ENCODE peak calls at places on chromosome 9, in nine cellular contexts. M is transverse colon, U is adrenal gland, Q is fibroblast of mammary gland, G is psoas muscle, J is tibial nerve, Y is mucosa of descending colon, O is A549, I is uterus. P is an unnamed sample.

GRCh38 chr9:126061575-126061974 is 265.1 kb upstream of the MVB12B start:
- DNase-seq in M (no peak), U (no peak), Q (no peak), G (no peak), J (no peak), Y (no peak), O (no peak), I (no peak), P (no peak)

GRCh38 chr9:103992938-103993595 is 101.0 kb upstream of the SMC2 start:
- DNase-seq in M (no peak), U (no peak), Q (no peak), G (no peak), J (no peak), Y (no peak), O (no peak), I (no peak), P (no peak)

GRCh38 chr9:120742951-120743416 is 28.7 kb upstream of the MEGF9 start:
- DNase-seq in M (no peak), U (no peak), Q (peak; percentile 50), G (no peak), J (no peak), Y (no peak), O (peak; percentile 71), I (no peak), P (peak; percentile 61)

GRCh38 chr9:83651558-83651957 is 28.6 kb downstream of the IDNK start:
- DNase-seq in M (no peak), U (no peak), Q (no peak), G (no peak), J (no peak), Y (no peak), O (no peak), I (no peak), P (no peak)

GRCh38 chr9:28999806-29000205 is 1426.5 kb upstream of the C9orf72 start:
- DNase-seq in M (no peak), U (no peak), Q (no peak), G (no peak), J (no peak), Y (no peak), O (peak; percentile 1), I (no peak), P (peak; percentile 26)

GRCh38 chr9:98158071-98158791 is 34.2 kb downstream of the CORO2A start:
- DNase-seq in M (peak; percentile 71), U (no peak), Q (no peak), G (no peak), J (no peak), Y (peak; percentile 74), O (peak; percentile 21), I (no peak), P (no peak)

GRCh38 chr9:10674586-10674985 is 61.8 kb upstream of the PTPRD start:
- DNase-seq in M (no peak), U (no peak), Q (no peak), G (no peak), J (no peak), Y (no peak), O (no peak), I (no peak), P (no peak)

GRCh38 chr9:134379774-134380431 is 53.6 kb downstream of the RXRA start:
- DNase-seq in M (no peak), U (peak; percentile 75), Q (peak; percentile 20), G (peak; percentile 70), J (no peak), Y (no peak), O (peak; percentile 94), I (no peak), P (peak; percentile 38)

GRCh38 chr9:133945314-133945975 is 46.7 kb downstream of the VAV2 start:
- DNase-seq in M (no peak), U (no peak), Q (no peak), G (peak; percentile 8), J (no peak), Y (peak; percentile 38), O (no peak), I (no peak), P (no peak)

GRCh38 chr9:93121316-93122241 is 12.5 kb downstream of the NINJ1 start:
- DNase-seq in M (peak; percentile 5), U (peak; percentile 15), Q (no peak), G (no peak), J (no peak), Y (peak; percentile 21), O (no peak), I (peak; percentile 19), P (no peak)

GRCh38 chr9:124259273-124260078 is 1.7 kb downstream of the NEK6 start:
- DNase-seq in M (peak; percentile 81), U (peak; percentile 73), Q (peak; percentile 91), G (peak; percentile 79), J (peak; percentile 83), Y (peak; percentile 81), O (peak; percentile 77), I (peak; percentile 83), P (peak; percentile 74)

GRCh38 chr9:134422301-134422700 is 96.0 kb downstream of the RXRA start:
- DNase-seq in M (peak; percentile 89), U (peak; percentile 92), Q (no peak), G (peak; percentile 51), J (no peak), Y (peak; percentile 93), O (no peak), I (peak; percentile 79), P (no peak)

GRCh38 chr9:92138157-92138959 is 23.1 kb upstream of the SPTLC1 start:
- DNase-seq in M (peak; percentile 64), U (peak; percentile 61), Q (peak; percentile 49), G (peak; percentile 74), J (peak; percentile 44), Y (peak; percentile 80), O (peak; percentile 50), I (peak; percentile 74), P (peak; percentile 69)

GRCh38 chr9:131809941-131810344 is 70.1 kb upstream of the RAPGEF1 start:
- DNase-seq in M (no peak), U (no peak), Q (peak; percentile 75), G (no peak), J (no peak), Y (no peak), O (no peak), I (no peak), P (peak; percentile 4)

GRCh38 chr9:107637421-107638420 is 148.2 kb upstream of the KLF4 start:
- DNase-seq in M (peak; percentile 80), U (peak; percentile 97), Q (peak; percentile 96), G (peak; percentile 90), J (peak; percentile 96), Y (peak; percentile 81), O (peak; percentile 78), I (peak; percentile 94), P (peak; percentile 99)

GRCh38 chr9:91784673-91785402 is 165.2 kb downstream of the ROR2 start:
- DNase-seq in M (no peak), U (no peak), Q (no peak), G (no peak), J (no peak), Y (no peak), O (no peak), I (no peak), P (no peak)

GRCh38 chr9:125544474-125544873 is 162.5 kb downstream of the MAPKAP1 start:
- DNase-seq in M (no peak), U (no peak), Q (no peak), G (no peak), J (no peak), Y (no peak), O (no peak), I (no peak), P (no peak)

GRCh38 chr9:120579139-120579749 is 723 bp downstream of the CDK5RAP2 start:
- DNase-seq in M (no peak), U (peak; percentile 22), Q (no peak), G (no peak), J (no peak), Y (no peak), O (peak; percentile 51), I (no peak), P (peak; percentile 13)

GRCh38 chr9:16726718-16727451 is 143.6 kb downstream of the BNC2 start:
- DNase-seq in M (peak; percentile 66), U (peak; percentile 83), Q (peak; percentile 95), G (peak; percentile 87), J (peak; percentile 79), Y (peak; percentile 75), O (peak; percentile 63), I (peak; percentile 87), P (peak; percentile 94)

GRCh38 chr9:13100914-13101572 is 178.4 kb downstream of the MPDZ start:
- DNase-seq in M (no peak), U (no peak), Q (no peak), G (no peak), J (no peak), Y (no peak), O (no peak), I (no peak), P (no peak)

GRCh38 chr9:36945999-36946398 is 88.1 kb downstream of the PAX5 start:
- DNase-seq in M (no peak), U (no peak), Q (no peak), G (no peak), J (no peak), Y (no peak), O (no peak), I (no peak), P (no peak)
- TF ChIP-seq CTCF in M (no peak), U (no peak), Q (no peak), G (no peak), J (no peak), Y (no peak), O (no peak), I (no peak), P (no peak)

GRCh38 chr9:23538060-23538387 is 288.0 kb downstream of the ELAVL2 start:
- DNase-seq in M (no peak), U (no peak), Q (no peak), G (no peak), J (no peak), Y (no peak), O (no peak), I (no peak), P (no peak)
- H3K4me3 ChIP-seq in M (peak overlapping the region; percentile 1), U (no peak overlapping the region), Q (no peak overlapping the region), G (peak overlapping the region; percentile 55), J (peak overlapping the region; percentile 32), Y (no peak overlapping the region), O (no peak overlapping the region), I (no peak overlapping the region), P (no peak overlapping the region)

GRCh38 chr9:101383361-101383760 is 1.4 kb downstream of the BAAT start:
- DNase-seq in M (no peak), U (no peak), Q (no peak), G (no peak), J (no peak), Y (no peak), O (no peak), I (no peak), P (no peak)

GRCh38 chr9:101393135-101393534 is 5.3 kb downstream of the MRPL50 start:
- DNase-seq in M (no peak), U (no peak), Q (no peak), G (no peak), J (no peak), Y (no peak), O (no peak), I (no peak), P (no peak)

GRCh38 chr9:101388507-101388993 is 3.7 kb upstream of the BAAT start:
- DNase-seq in M (no peak), U (no peak), Q (peak; percentile 27), G (no peak), J (no peak), Y (no peak), O (no peak), I (no peak), P (peak; percentile 30)

GRCh38 chr9:101387871-101388506 is 3.2 kb upstream of the BAAT start:
- DNase-seq in M (no peak), U (no peak), Q (peak; percentile 74), G (no peak), J (no peak), Y (no peak), O (no peak), I (no peak), P (peak; percentile 74)
- TF ChIP-seq CTCF in M (peak; percentile 47), U (peak; percentile 48), Q (peak; percentile 79), G (peak; percentile 48), J (no peak), Y (peak; percentile 23), O (peak; percentile 74), I (peak; percentile 20), P (peak; percentile 72)

GRCh38 chr9:5566054-5566618 is 55.8 kb downstream of the PDCD1LG2 start:
- DNase-seq in M (no peak), U (no peak), Q (no peak), G (no peak), J (no peak), Y (no peak), O (no peak), I (no peak), P (no peak)
- H3K4me3 ChIP-seq in M (no peak overlapping the region), U (no peak overlapping the region), Q (no peak overlapping the region), G (no peak overlapping the region), J (no peak overlapping the region), Y (no peak overlapping the region), O (no peak overlapping the region), I (no peak overlapping the region), P (no peak overlapping the region)

P was measured in choroid plexus epithelial cell.